ENCODE peak calls at places on chromosomes 3 and 15, in six cellular contexts. Q is NCI-H2081, W is progenitor cell of endocrine pancreas, U is neural progenitor cell, D is WERI-Rb-1, V is upper lobe of right lung. Z is an unnamed sample.

GRCh38 chr3:129182390-129183180 is 1.1 kb downstream of the CNBP start:
- DNase-seq in Q (no peak), W (no peak), U (peak; percentile 12), D (no peak), V (no peak), Z (no peak)

GRCh38 chr3:54038391-54038790 is 84.0 kb upstream of the CACNA2D3 start:
- DNase-seq in Q (no peak), W (no peak), U (no peak), D (no peak), V (no peak), Z (no peak)

GRCh38 chr3:195095704-195096036 is 175.3 kb downstream of the XXYLT1 start:
- DNase-seq in Q (no peak), W (no peak), U (no peak), D (no peak), V (no peak), Z (no peak)

GRCh38 chr15:66882251-66883020 is 180.4 kb downstream of the SMAD6 start:
- DNase-seq in Q (no peak), W (no peak), U (no peak), D (no peak), V (no peak), Z (no peak)

GRCh38 chr15:101439920-101440319 is 49.6 kb downstream of the PCSK6 start:
- DNase-seq in Q (no peak), W (no peak), U (no peak), D (no peak), V (no peak), Z (no peak)

GRCh38 chr3:158330820-158331219 is 220.9 kb downstream of the RSRC1 start:
- DNase-seq in Q (no peak), W (no peak), U (no peak), D (no peak), V (no peak), Z (no peak)

GRCh38 chr3:141330718-141331369 is 37.5 kb upstream of the ZBTB38 start:
- DNase-seq in Q (no peak), W (no peak), U (no peak), D (no peak), V (no peak), Z (no peak)

GRCh38 chr15:85598718-85599398 is 195.9 kb downstream of the KLHL25 start:
- DNase-seq in Q (no peak), W (no peak), U (peak; percentile 33), D (no peak), V (no peak), Z (no peak)

GRCh38 chr3:71380096-71380495 is 203.4 kb downstream of the FOXP1 start:
- DNase-seq in Q (no peak), W (no peak), U (peak; percentile 10), D (no peak), V (no peak), Z (no peak)

GRCh38 chr15:50624616-50625168 is 61.9 kb downstream of the TRPM7 start:
- DNase-seq in Q (no peak), W (no peak), U (no peak), D (no peak), V (no peak), Z (no peak)